ENCODE peak calls at places on chromosomes 16 and 17, in seven cellular contexts. E is AG04450; O is CD8-positive, alpha-beta T cell; A is non-pigmented ciliary epithelial cell; H is NCI-H1092; F is fibroblast of pulmonary artery; P is activated naive CD8-positive, alpha-beta T cell treated with anti-CD3 and anti-CD28 coated beads, Interleukin-2, amount 50 U/mL, for 24 hours. U is an unnamed sample.

GRCh38 chr17:49779730-49780220 is 8.7 kb upstream of the KAT7 start:
- DNase-seq in E (peak; percentile 23), F (peak; percentile 88), H (no peak), P (no peak), O (no peak), A (peak; percentile 55), U (peak; percentile 70)

GRCh38 chr16:88377961-88378360 is 4.8 kb upstream of the ZNF469 start:
- DNase-seq in F (no peak), P (no peak), O (no peak), E (no peak), H (no peak), A (no peak), U (no peak)

GRCh38 chr17:61396586-61397085 is 3.0 kb upstream of the TBX2 start:
- DNase-seq in H (no peak), A (no peak), E (no peak), F (no peak), P (no peak), O (no peak), U (no peak)

GRCh38 chr17:62653831-62654829 is 26.7 kb downstream of the MRC2 start:
- DNase-seq in O (no peak), E (no peak), A (no peak), H (no peak), P (peak; percentile 32), F (peak; percentile 58), U (no peak)

GRCh38 chr16:180921-181667 is 835 bp downstream of the HBQ1 start:
- DNase-seq in A (no peak), P (peak; percentile 90), F (peak; percentile 67), O (peak; percentile 80), E (no peak), H (peak; percentile 71), U (peak; percentile 51)

GRCh38 chr17:19369846-19370492 is 7.4 kb upstream of the B9D1 start:
- DNase-seq in O (peak; percentile 43), H (no peak), F (no peak), A (no peak), P (no peak), E (no peak), U (no peak)

GRCh38 chr17:55089955-55090573 is 121.5 kb downstream of the STXBP4 start:
- DNase-seq in H (peak; percentile 4), E (no peak), A (no peak), O (no peak), F (peak; percentile 33), P (peak; percentile 13), U (peak; percentile 33)

GRCh38 chr16:57377080-57377841 is 5.0 kb downstream of the CX3CL1 start:
- DNase-seq in F (no peak), O (no peak), A (no peak), P (peak; percentile 73), H (no peak), E (peak; percentile 79), U (no peak)

GRCh38 chr17:81890447-81891302 is 711 bp downstream of the ALYREF start:
- DNase-seq in O (peak; percentile 26), P (no peak), F (no peak), A (no peak), E (no peak), H (no peak), U (no peak)

GRCh38 chr16:10871157-10871991 is 5.6 kb upstream of the CIITA start:
- DNase-seq in H (no peak), E (peak; percentile 45), O (peak; percentile 47), F (peak; percentile 56), A (peak; percentile 76), P (peak; percentile 77), U (no peak)

GRCh38 chr17:29124931-29125270 is 55.3 kb downstream of the MYO18A start:
- DNase-seq in P (no peak), H (no peak), E (no peak), O (no peak), F (no peak), A (no peak), U (no peak)

GRCh38 chr16:82082543-82083244 is 47.6 kb downstream of the HSD17B2 start:
- DNase-seq in H (no peak), F (no peak), O (no peak), A (no peak), E (no peak), P (no peak), U (no peak)

GRCh38 chr16:11824362-11824761 is 27.0 kb downstream of the RSL1D1 start:
- DNase-seq in F (peak; percentile 10), H (no peak), A (no peak), O (no peak), P (no peak), E (no peak), U (peak; percentile 27)

GRCh38 chr17:59696682-59697277 is 10.4 kb downstream of the PTRH2 start:
- DNase-seq in H (no peak), P (no peak), A (no peak), O (no peak), E (no peak), F (no peak), U (no peak)

GRCh38 chr17:57257911-57258885 is 1.9 kb downstream of the MSI2 start:
- DNase-seq in A (no peak), H (no peak), F (peak; percentile 44), O (no peak), P (no peak), E (no peak), U (no peak)

GRCh38 chr17:4815043-4815675 is 8.2 kb downstream of the PLD2 start:
- DNase-seq in H (no peak), O (no peak), A (no peak), P (no peak), E (no peak), F (no peak), U (no peak)

GRCh38 chr17:79461041-79461440 is 149.8 kb downstream of the RBFOX3 start:
- DNase-seq in E (no peak), O (no peak), H (no peak), A (peak; percentile 8), P (no peak), F (peak; percentile 1), U (no peak)

GRCh38 chr16:29811896-29812665 is at the start of gene PRRT2:
- DNase-seq in H (peak; percentile 65), E (no peak), A (no peak), O (peak; percentile 47), F (peak; percentile 48), P (peak; percentile 66), U (peak; percentile 85)

GRCh38 chr16:80150978-80151705 is 389.7 kb upstream of the DYNLRB2 start:
- DNase-seq in H (no peak), O (no peak), F (no peak), E (no peak), A (no peak), P (no peak), U (no peak)

GRCh38 chr17:16282522-16282921 is 65.5 kb downstream of the PIGL start:
- DNase-seq in A (peak; percentile 81), F (peak; percentile 84), E (peak; percentile 66), O (no peak), H (no peak), P (no peak), U (no peak)

GRCh38 chr17:35973333-35974260 is 7.7 kb downstream of the CCL16 start:
- DNase-seq in H (no peak), A (no peak), O (no peak), P (no peak), F (peak; percentile 5), E (no peak), U (no peak)

GRCh38 chr16:58491-59439 is 5.1 kb downstream of the SNRNP25 start:
- DNase-seq in H (no peak), A (no peak), E (no peak), P (no peak), F (no peak), O (peak; percentile 13), U (no peak)

GRCh38 chr16:70396209-70396904 is 42.5 kb downstream of the ST3GAL2 start:
- DNase-seq in H (no peak), P (no peak), E (no peak), O (no peak), F (no peak), A (no peak), U (no peak)

U was measured in NCI-H2227 treated with DMSO at 0.1 percent for 48 hours.